ENCODE peak calls at places on chromosome 1, in nine cellular contexts. Q, U, B, C, K, I, R, T and J are unnamed samples.

GRCh38 chr1:183734600-183735036 is 70.3 kb upstream of the RGL1 start:
- DNase-seq in Q (no peak), U (no peak), B (no peak), C (peak; percentile 33), K (no peak), I (no peak), R (no peak), T (no peak), J (no peak)

GRCh38 chr1:94037392-94038229 is 83.3 kb downstream of the ABCA4 start:
- DNase-seq in Q (no peak), U (peak; percentile 88), B (no peak), C (no peak), K (no peak), I (no peak), R (no peak), T (no peak), J (no peak)

GRCh38 chr1:27087371-27087941 is 67.5 kb downstream of the SLC9A1 start:
- DNase-seq in Q (no peak), U (no peak), B (no peak), C (no peak), K (no peak), I (no peak), R (no peak), T (no peak), J (no peak)

GRCh38 chr1:150186789-150187559 is 37.3 kb downstream of the PLEKHO1 start:
- DNase-seq in Q (no peak), U (peak; percentile 48), B (no peak), C (no peak), K (no peak), I (no peak), R (no peak), T (no peak), J (no peak)

GRCh38 chr1:159798893-159799292 is 3.3 kb upstream of the FCRL6 start:
- DNase-seq in Q (peak; percentile 79), U (peak; percentile 85), B (peak; percentile 75), C (peak; percentile 35), K (peak; percentile 82), I (peak; percentile 74), R (peak; percentile 21), T (no peak), J (peak; percentile 55)

GRCh38 chr1:163083690-163084089 is 14.5 kb downstream of the RGS4 start:
- DNase-seq in Q (no peak), U (peak; percentile 57), B (no peak), C (no peak), K (no peak), I (no peak), R (no peak), T (no peak), J (no peak)

GRCh38 chr1:88684482-88685238 is 587 bp downstream of the PKN2 start:
- DNase-seq in Q (peak; percentile 87), U (peak; percentile 64), B (peak; percentile 80), C (peak; percentile 50), K (peak; percentile 36), I (peak; percentile 42), R (peak; percentile 8), T (no peak), J (no peak)

GRCh38 chr1:54287176-54287650 is 87.2 kb downstream of the MRPL37 start:
- DNase-seq in Q (peak; percentile 93), U (peak; percentile 38), B (peak; percentile 98), C (peak; percentile 65), K (peak; percentile 80), I (peak; percentile 83), R (peak; percentile 69), T (peak; percentile 89), J (peak; percentile 78)

GRCh38 chr1:25572708-25573590 is 29.5 kb downstream of the LDLRAP1 start:
- DNase-seq in Q (no peak), U (peak; percentile 67), B (no peak), C (no peak), K (no peak), I (peak; percentile 62), R (no peak), T (no peak), J (no peak)

GRCh38 chr1:8374812-8375211 is 56.9 kb downstream of the SLC45A1 start:
- DNase-seq in Q (no peak), U (peak; percentile 67), B (no peak), C (no peak), K (no peak), I (peak; percentile 52), R (no peak), T (no peak), J (no peak)

GRCh38 chr1:198910816-198911215 is 272.0 kb downstream of the PTPRC start:
- DNase-seq in Q (no peak), U (no peak), B (no peak), C (no peak), K (no peak), I (no peak), R (no peak), T (no peak), J (no peak)

GRCh38 chr1:31633117-31633516 is 11.6 kb downstream of the PEF1 start:
- DNase-seq in Q (peak; percentile 73), U (peak; percentile 50), B (no peak), C (no peak), K (no peak), I (peak; percentile 53), R (no peak), T (no peak), J (no peak)

GRCh38 chr1:116923421-116923820 is 13.7 kb downstream of the PTGFRN start:
- DNase-seq in Q (no peak), U (peak; percentile 62), B (no peak), C (no peak), K (no peak), I (no peak), R (no peak), T (no peak), J (no peak)

GRCh38 chr1:1540015-1540816 is at the start of gene TMEM240:
- DNase-seq in Q (peak; percentile 93), U (peak; percentile 24), B (peak; percentile 89), C (peak; percentile 86), K (no peak), I (peak; percentile 61), R (peak; percentile 20), T (no peak), J (peak; percentile 39)

GRCh38 chr1:180786633-180787032 is 126.1 kb upstream of the KIAA1614 start:
- DNase-seq in Q (no peak), U (peak; percentile 16), B (no peak), C (no peak), K (no peak), I (no peak), R (no peak), T (no peak), J (no peak)

GRCh38 chr1:37477198-37477931 is 3.0 kb downstream of the ZC3H12A start:
- DNase-seq in Q (no peak), U (peak; percentile 88), B (no peak), C (no peak), K (no peak), I (peak; percentile 87), R (no peak), T (peak; percentile 74), J (no peak)

GRCh38 chr1:225882008-225882698 is at the start of gene TMEM63A:
- DNase-seq in Q (peak; percentile 98), U (peak; percentile 73), B (peak; percentile 96), C (peak; percentile 96), K (peak; percentile 37), I (peak; percentile 94), R (peak; percentile 76), T (peak; percentile 98), J (peak; percentile 42)

GRCh38 chr1:6859415-6860343 is 74.4 kb downstream of the CAMTA1 start:
- DNase-seq in Q (no peak), U (peak; percentile 92), B (no peak), C (no peak), K (peak; percentile 92), I (no peak), R (no peak), T (no peak), J (peak; percentile 90)
- H3K4me3 ChIP-seq in Q (no peak overlapping the region), U (no peak overlapping the region), B (peak overlapping the region; percentile 15), C (no peak overlapping the region), K (no peak overlapping the region), I (no peak overlapping the region), R (peak overlapping the region; percentile 54), T (no peak overlapping the region), J (no peak overlapping the region)

GRCh38 chr1:234541281-234541975 is 62.4 kb upstream of the TARBP1 start:
- DNase-seq in Q (no peak), U (peak; percentile 95), B (no peak), C (no peak), K (no peak), I (no peak), R (no peak), T (no peak), J (no peak)

GRCh38 chr1:234545512-234546386 is 64.2 kb downstream of the IRF2BP2 start:
- DNase-seq in Q (no peak), U (no peak), B (no peak), C (no peak), K (no peak), I (no peak), R (no peak), T (no peak), J (no peak)

GRCh38 chr1:234542211-234542850 is 63.4 kb upstream of the TARBP1 start:
- DNase-seq in Q (no peak), U (no peak), B (no peak), C (no peak), K (no peak), I (peak; percentile 50), R (no peak), T (no peak), J (no peak)

GRCh38 chr1:234544094-234544579 is 65.2 kb upstream of the TARBP1 start:
- DNase-seq in Q (peak; percentile 85), U (peak; percentile 90), B (peak; percentile 81), C (peak; percentile 55), K (peak; percentile 95), I (peak; percentile 58), R (peak; percentile 48), T (no peak), J (peak; percentile 97)

DNA sequence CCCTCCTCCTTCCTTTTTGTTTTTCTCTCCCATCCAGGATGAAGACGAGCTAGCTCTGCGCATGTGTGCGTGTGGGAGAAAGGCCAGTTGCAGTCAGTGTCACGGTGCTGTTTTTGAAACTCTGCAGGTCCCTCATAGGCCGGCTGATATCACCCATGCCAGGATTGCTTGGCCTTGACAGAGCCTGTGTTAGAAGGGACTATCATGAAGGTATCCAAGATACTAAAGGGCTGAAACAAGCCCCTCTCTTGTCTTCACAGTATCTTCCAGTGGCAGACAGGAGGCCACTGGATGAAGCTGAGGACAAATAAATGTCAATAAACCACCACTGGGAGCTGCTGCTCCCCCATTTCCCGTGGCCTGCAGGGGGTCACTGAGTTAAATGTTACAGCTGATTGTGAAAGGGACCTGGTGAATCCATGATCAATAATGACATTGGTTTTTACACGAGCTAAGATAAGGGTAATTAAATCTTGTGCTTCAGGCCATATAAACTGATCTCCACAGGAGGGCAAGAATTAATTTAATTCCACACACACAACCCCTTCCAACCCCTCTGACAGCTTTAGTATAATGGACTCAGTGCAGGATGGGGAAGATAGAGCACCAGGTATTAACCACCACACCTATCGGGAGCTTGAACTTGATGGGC is 64.6 kb upstream of the TARBP1 start:
- DNase-seq in Q (no peak), U (no peak), B (no peak), C (peak; percentile 66), K (no peak), I (no peak), R (no peak), T (no peak), J (no peak)
- H3K4me3 ChIP-seq in Q (no peak overlapping the region), U (no peak overlapping the region), B (no peak overlapping the region), C (peak overlapping the region; percentile 11), K (no peak overlapping the region), I (no peak overlapping the region), R (no peak overlapping the region), T (no peak overlapping the region), J (no peak overlapping the region)

GRCh38 chr1:211515090-211516023 is 23.4 kb upstream of the RD3 start:
- DNase-seq in Q (peak; percentile 94), U (peak; percentile 73), B (peak; percentile 85), C (peak; percentile 80), K (no peak), I (peak; percentile 93), R (no peak), T (no peak), J (peak; percentile 42)
- H3K4me3 ChIP-seq in Q (no peak overlapping the region), U (peak overlapping the region; percentile 24), B (peak overlapping the region; percentile 45), C (peak overlapping the region; percentile 57), K (peak overlapping the region; percentile 18), I (peak overlapping the region; percentile 45), R (peak overlapping the region; percentile 70), T (peak overlapping the region; percentile 44), J (peak overlapping the region; percentile 34)

GRCh38 chr1:197783510-197783948 is 8.2 kb upstream of the DENND1B start:
- DNase-seq in Q (no peak), U (peak; percentile 86), B (no peak), C (no peak), K (no peak), I (no peak), R (no peak), T (no peak), J (no peak)
- H3K4me3 ChIP-seq in Q (no peak overlapping the region), U (no peak overlapping the region), B (no peak overlapping the region), C (no peak overlapping the region), K (no peak overlapping the region), I (no peak overlapping the region), R (no peak overlapping the region), T (no peak overlapping the region), J (no peak overlapping the region)